ENCODE peak calls at places on chromosomes 13 and 19, in ten cellular contexts. P is mucosa of descending colon, S is HFF-Myc, B is astrocyte of the spinal cord, K is RWPE1, I is IMR-90, F is bronchial epithelial cell, U is glutamatergic neuron, R is breast epithelium, V is fibroblast of lung. M is an unnamed sample.

GRCh38 chr19:35935911-35936737 is at the start of gene LRFN3:
- DNase-seq in P (peak; percentile 83), S (no peak), B (peak; percentile 73), K (peak; percentile 55), I (peak; percentile 66), F (peak; percentile 39), U (peak; percentile 88), R (no peak), V (peak; percentile 72), M (peak; percentile 66)

GRCh38 chr13:51328488-51328887 is 11.0 kb upstream of the SERPINE3 start:
- DNase-seq in P (no peak), S (no peak), B (no peak), K (no peak), I (no peak), F (no peak), U (no peak), R (no peak), V (no peak), M (no peak)

GRCh38 chr13:32153056-32153455 is 121.5 kb downstream of the FRY start:
- DNase-seq in P (no peak), S (peak; percentile 57), B (peak; percentile 83), K (no peak), I (peak; percentile 88), F (peak; percentile 81), U (no peak), R (no peak), V (peak; percentile 80), M (no peak)

GRCh38 chr19:12647490-12648071 is 19.0 kb downstream of the MAN2B1 start:
- DNase-seq in P (peak; percentile 82), S (no peak), B (no peak), K (peak; percentile 74), I (no peak), F (peak; percentile 39), U (peak; percentile 41), R (peak; percentile 68), V (no peak), M (no peak)

GRCh38 chr19:35722461-35722860 is 4.7 kb downstream of the KMT2B start:
- DNase-seq in P (no peak), S (no peak), B (no peak), K (no peak), I (no peak), F (no peak), U (no peak), R (no peak), V (no peak), M (no peak)

GRCh38 chr13:27905650-27906049 is 14.2 kb upstream of the PDX1 start:
- DNase-seq in P (peak; percentile 27), S (peak; percentile 3), B (no peak), K (no peak), I (no peak), F (no peak), U (no peak), R (no peak), V (no peak), M (no peak)

GRCh38 chr13:110528371-110528770 is 33.2 kb downstream of the RAB20 start:
- DNase-seq in P (no peak), S (no peak), B (no peak), K (no peak), I (peak; percentile 64), F (no peak), U (no peak), R (no peak), V (no peak), M (no peak)

GRCh38 chr13:113904411-113904810 is 40.5 kb upstream of the GAS6 start:
- DNase-seq in P (peak; percentile 69), S (no peak), B (no peak), K (no peak), I (peak; percentile 43), F (peak; percentile 38), U (no peak), R (peak; percentile 42), V (no peak), M (no peak)

GRCh38 chr13:112714772-112715569 is 25.1 kb downstream of the ATP11A start:
- DNase-seq in P (no peak), S (no peak), B (no peak), K (no peak), I (no peak), F (no peak), U (no peak), R (no peak), V (no peak), M (no peak)

GRCh38 chr13:84137292-84137691 is 255.0 kb upstream of the SLITRK1 start:
- DNase-seq in P (peak; percentile 27), S (no peak), B (peak; percentile 46), K (no peak), I (no peak), F (no peak), U (no peak), R (no peak), V (peak; percentile 48), M (no peak)

GRCh38 chr13:104442541-104442940 is 1376.3 kb upstream of the SLC10A2 start:
- DNase-seq in P (no peak), S (no peak), B (no peak), K (no peak), I (no peak), F (no peak), U (no peak), R (no peak), V (no peak), M (no peak)

DNA sequence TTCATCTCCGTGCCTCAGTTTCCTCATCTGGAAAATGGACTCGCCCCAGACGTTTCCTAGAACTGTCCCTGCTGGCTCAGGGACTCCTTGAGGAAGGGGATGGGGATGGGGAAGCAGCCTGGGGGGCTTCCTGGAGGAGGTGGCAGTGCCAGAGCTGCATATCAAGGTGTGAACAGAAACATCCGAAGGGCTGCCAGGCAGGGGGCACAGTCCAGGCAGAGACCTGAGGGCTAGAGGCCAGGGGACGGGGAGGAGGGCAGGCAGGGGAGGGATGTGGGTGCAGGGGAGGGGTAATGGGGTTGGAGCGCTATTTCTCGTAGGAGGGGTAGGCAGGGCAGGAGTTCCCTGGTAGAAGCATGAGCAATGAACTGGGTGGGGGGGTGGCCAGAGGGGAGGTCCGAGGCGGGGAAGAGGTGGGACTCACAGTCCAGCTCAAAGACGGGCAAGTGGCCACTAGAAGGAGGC is 3.6 kb upstream of the ELANE start:
- DNase-seq in P (no peak), S (no peak), B (no peak), K (no peak), I (no peak), F (no peak), U (no peak), R (no peak), V (no peak), M (no peak)
- TF ChIP-seq CTCF in P (no peak), S (no peak), B (no peak), K (no peak), I (no peak), F (no peak), U (no peak), R (no peak), V (no peak), M (no peak)

GRCh38 chr19:281992-282391 is 9.2 kb downstream of the PLPP2 start:
- DNase-seq in P (no peak), S (no peak), B (no peak), K (no peak), I (no peak), F (no peak), U (no peak), R (no peak), V (no peak), M (no peak)
- TF ChIP-seq CTCF in P (no peak), S (no peak), B (peak; percentile 17), K (no peak), I (no peak), F (peak; percentile 12), U (no peak), R (no peak), V (no peak), M (no peak)

GRCh38 chr19:29120471-29120870 is 92.5 kb downstream of the UQCRFS1 start:
- DNase-seq in P (no peak), S (no peak), B (no peak), K (no peak), I (no peak), F (no peak), U (peak; percentile 75), R (no peak), V (no peak), M (no peak)

GRCh38 chr19:29121684-29122083 is 91.3 kb downstream of the UQCRFS1 start:
- DNase-seq in P (peak; percentile 2), S (no peak), B (no peak), K (no peak), I (no peak), F (no peak), U (peak; percentile 67), R (no peak), V (no peak), M (peak; percentile 53)

GRCh38 chr19:29118384-29118783 is 94.6 kb downstream of the UQCRFS1 start:
- DNase-seq in P (no peak), S (no peak), B (no peak), K (no peak), I (no peak), F (no peak), U (no peak), R (no peak), V (no peak), M (no peak)

GRCh38 chr19:29117926-29118325 is 95.0 kb downstream of the UQCRFS1 start:
- DNase-seq in P (no peak), S (no peak), B (no peak), K (no peak), I (no peak), F (no peak), U (no peak), R (no peak), V (no peak), M (no peak)

DNA sequence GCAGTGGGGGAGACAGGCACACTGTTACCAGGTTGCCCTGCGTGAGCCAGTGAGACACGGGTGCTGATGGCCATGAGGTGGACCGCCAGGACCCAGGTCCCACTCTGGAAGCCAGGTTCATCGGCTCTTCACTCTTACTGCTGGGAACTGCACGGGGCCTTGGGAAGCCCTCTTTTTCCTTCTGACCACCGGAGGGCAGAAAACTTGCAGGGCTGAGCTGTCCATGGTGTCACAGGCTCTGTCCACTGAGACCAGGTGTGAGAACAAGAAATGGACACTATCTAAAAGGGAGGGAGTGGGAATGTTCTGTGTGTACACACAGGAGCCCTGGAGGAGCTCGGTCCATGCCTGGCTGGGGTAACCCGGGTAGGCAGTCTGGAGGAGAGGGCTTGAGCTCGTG is 93.4 kb downstream of the UQCRFS1 start:
- DNase-seq in P (no peak), S (no peak), B (no peak), K (no peak), I (no peak), F (no peak), U (peak; percentile 44), R (no peak), V (no peak), M (no peak)
- TF ChIP-seq CTCF in P (no peak), S (no peak), B (no peak), K (no peak), I (peak; percentile 19), F (no peak), U (peak; percentile 43), R (no peak), V (no peak), M (peak; percentile 40)

DNA sequence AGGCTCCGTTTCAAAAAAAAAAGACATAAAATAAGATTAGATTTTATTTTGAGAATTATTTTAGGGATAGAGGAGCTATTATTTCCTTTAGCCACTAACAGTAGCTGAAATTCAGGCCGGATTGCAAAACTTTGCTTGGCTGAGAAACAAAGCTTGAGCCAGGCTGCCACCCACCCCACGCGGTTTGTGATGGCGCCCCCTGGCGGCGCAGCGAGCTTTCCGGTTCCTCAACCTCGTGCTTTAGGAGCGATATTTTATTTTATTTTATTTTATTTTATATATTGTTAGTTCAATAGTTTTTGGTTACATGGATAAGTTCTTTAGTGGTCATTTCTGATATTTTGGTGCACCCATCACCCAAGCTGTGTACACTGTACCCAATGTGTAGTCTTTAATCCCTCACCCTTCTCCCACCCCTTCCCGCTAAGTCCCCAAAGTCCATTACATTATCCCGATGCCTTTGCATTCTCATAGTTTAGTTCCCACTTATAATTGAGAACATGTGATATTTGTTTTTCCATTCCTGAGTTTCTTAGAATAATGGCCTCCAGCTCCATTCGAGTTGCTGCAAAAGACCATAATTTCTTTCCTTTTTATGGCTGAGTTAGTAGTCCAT is 19.8 kb upstream of the CEACAM4 start:
- DNase-seq in P (no peak), S (no peak), B (no peak), K (no peak), I (no peak), F (no peak), U (peak; percentile 45), R (no peak), V (no peak), M (no peak)
- TF ChIP-seq CTCF in P (no peak), S (peak; percentile 76), B (peak; percentile 28), K (no peak), I (no peak), F (peak; percentile 36), U (peak; percentile 66), R (no peak), V (peak; percentile 18), M (peak; percentile 44)

M was measured in neural crest cell.